ENCODE peak calls at places on chromosomes 6 and 20, in six cellular contexts. One of them, this sample, is unnamed.

GRCh38 chr6:16286151-16286522 is 47.8 kb downstream of the GMPR start:
- DNase-seq in mammary epithelial cell: no peak
- DNase-seq in H9: peak; percentile 84
- DNase-seq in IMR-90: peak; percentile 38
- DNase-seq in HCT116: peak; percentile 6
- DNase-seq in neural progenitor cell: peak; percentile 81
- DNase-seq in this sample: peak; percentile 72

GRCh38 chr6:118506071-118506638 is 41.9 kb upstream of the PLN start:
- DNase-seq in mammary epithelial cell: no peak
- DNase-seq in H9: no peak
- DNase-seq in IMR-90: peak; percentile 16
- DNase-seq in HCT116: no peak
- DNase-seq in neural progenitor cell: no peak
- DNase-seq in this sample: no peak

GRCh38 chr20:54028276-54029011 is 42.0 kb downstream of the BCAS1 start:
- DNase-seq in mammary epithelial cell: no peak
- DNase-seq in H9: no peak
- DNase-seq in IMR-90: no peak
- DNase-seq in HCT116: no peak
- DNase-seq in neural progenitor cell: no peak
- DNase-seq in this sample: no peak

GRCh38 chr20:18839507-18840247 is 26.1 kb downstream of the SCP2D1 start:
- DNase-seq in mammary epithelial cell: peak; percentile 4
- DNase-seq in H9: no peak
- DNase-seq in IMR-90: no peak
- DNase-seq in HCT116: no peak
- DNase-seq in neural progenitor cell: peak; percentile 34
- DNase-seq in this sample: no peak

GRCh38 chr6:105459884-105460283 is 57.0 kb upstream of the PREP start:
- DNase-seq in mammary epithelial cell: peak; percentile 85
- DNase-seq in H9: no peak
- DNase-seq in IMR-90: peak; percentile 35
- DNase-seq in HCT116: no peak
- DNase-seq in neural progenitor cell: no peak
- DNase-seq in this sample: no peak

GRCh38 chr20:35226775-35227681 is 538 bp downstream of the MMP24 start:
- DNase-seq in mammary epithelial cell: peak; percentile 23
- DNase-seq in H9: peak; percentile 74
- DNase-seq in IMR-90: peak; percentile 34
- DNase-seq in HCT116: no peak
- DNase-seq in neural progenitor cell: peak; percentile 90
- DNase-seq in this sample: peak; percentile 75

GRCh38 chr20:63096681-63097335 is 90.0 kb upstream of the BHLHE23 start:
- DNase-seq in mammary epithelial cell: no peak
- DNase-seq in H9: peak; percentile 13
- DNase-seq in IMR-90: no peak
- DNase-seq in HCT116: no peak
- DNase-seq in neural progenitor cell: no peak
- DNase-seq in this sample: peak; percentile 54

GRCh38 chr20:13186043-13186774 is 34.9 kb upstream of the ISM1 start:
- DNase-seq in mammary epithelial cell: no peak
- DNase-seq in H9: no peak
- DNase-seq in IMR-90: no peak
- DNase-seq in HCT116: no peak
- DNase-seq in neural progenitor cell: no peak
- DNase-seq in this sample: no peak

GRCh38 chr6:136669299-136669699 is 119.1 kb upstream of the MAP7 start:
- DNase-seq in mammary epithelial cell: peak; percentile 89
- DNase-seq in H9: no peak
- DNase-seq in IMR-90: peak; percentile 89
- DNase-seq in HCT116: no peak
- DNase-seq in neural progenitor cell: no peak
- DNase-seq in this sample: no peak

GRCh38 chr6:116070990-116071389 is 10.3 kb upstream of the FRK start:
- DNase-seq in mammary epithelial cell: no peak
- DNase-seq in H9: no peak
- DNase-seq in IMR-90: peak; percentile 21
- DNase-seq in HCT116: no peak
- DNase-seq in neural progenitor cell: no peak
- DNase-seq in this sample: no peak

GRCh38 chr6:148840256-148840655 is 93.4 kb downstream of the UST start:
- DNase-seq in mammary epithelial cell: peak; percentile 35
- DNase-seq in H9: no peak
- DNase-seq in IMR-90: no peak
- DNase-seq in HCT116: no peak
- DNase-seq in neural progenitor cell: no peak
- DNase-seq in this sample: no peak

GRCh38 chr20:3727333-3728035 is 5.0 kb upstream of the HSPA12B start:
- DNase-seq in mammary epithelial cell: peak; percentile 37
- DNase-seq in H9: no peak
- DNase-seq in IMR-90: peak; percentile 15
- DNase-seq in HCT116: no peak
- DNase-seq in neural progenitor cell: no peak
- DNase-seq in this sample: peak; percentile 16

GRCh38 chr6:44386364-44386928 is 1.1 kb upstream of the CDC5L start:
- DNase-seq in mammary epithelial cell: no peak
- DNase-seq in H9: no peak
- DNase-seq in IMR-90: no peak
- DNase-seq in HCT116: no peak
- DNase-seq in neural progenitor cell: no peak
- DNase-seq in this sample: no peak

GRCh38 chr6:78908621-78909020 is 41.3 kb downstream of the IRAK1BP1 start:
- DNase-seq in mammary epithelial cell: peak; percentile 55
- DNase-seq in H9: no peak
- DNase-seq in IMR-90: no peak
- DNase-seq in HCT116: no peak
- DNase-seq in neural progenitor cell: no peak
- DNase-seq in this sample: no peak

GRCh38 chr6:123564363-123564762 is 72.4 kb downstream of the TRDN start:
- DNase-seq in mammary epithelial cell: no peak
- DNase-seq in H9: no peak
- DNase-seq in IMR-90: no peak
- DNase-seq in HCT116: no peak
- DNase-seq in neural progenitor cell: no peak
- DNase-seq in this sample: no peak

GRCh38 chr6:102387351-102388033 is 994.0 kb downstream of the GRIK2 start:
- DNase-seq in mammary epithelial cell: peak; percentile 45
- DNase-seq in H9: no peak
- DNase-seq in IMR-90: no peak
- DNase-seq in HCT116: no peak
- DNase-seq in neural progenitor cell: no peak
- DNase-seq in this sample: no peak

GRCh38 chr6:79301290-79301689 is 66.8 kb upstream of the HMGN3 start:
- DNase-seq in mammary epithelial cell: peak; percentile 40
- DNase-seq in H9: no peak
- DNase-seq in IMR-90: no peak
- DNase-seq in HCT116: no peak
- DNase-seq in neural progenitor cell: no peak
- DNase-seq in this sample: no peak

DNA sequence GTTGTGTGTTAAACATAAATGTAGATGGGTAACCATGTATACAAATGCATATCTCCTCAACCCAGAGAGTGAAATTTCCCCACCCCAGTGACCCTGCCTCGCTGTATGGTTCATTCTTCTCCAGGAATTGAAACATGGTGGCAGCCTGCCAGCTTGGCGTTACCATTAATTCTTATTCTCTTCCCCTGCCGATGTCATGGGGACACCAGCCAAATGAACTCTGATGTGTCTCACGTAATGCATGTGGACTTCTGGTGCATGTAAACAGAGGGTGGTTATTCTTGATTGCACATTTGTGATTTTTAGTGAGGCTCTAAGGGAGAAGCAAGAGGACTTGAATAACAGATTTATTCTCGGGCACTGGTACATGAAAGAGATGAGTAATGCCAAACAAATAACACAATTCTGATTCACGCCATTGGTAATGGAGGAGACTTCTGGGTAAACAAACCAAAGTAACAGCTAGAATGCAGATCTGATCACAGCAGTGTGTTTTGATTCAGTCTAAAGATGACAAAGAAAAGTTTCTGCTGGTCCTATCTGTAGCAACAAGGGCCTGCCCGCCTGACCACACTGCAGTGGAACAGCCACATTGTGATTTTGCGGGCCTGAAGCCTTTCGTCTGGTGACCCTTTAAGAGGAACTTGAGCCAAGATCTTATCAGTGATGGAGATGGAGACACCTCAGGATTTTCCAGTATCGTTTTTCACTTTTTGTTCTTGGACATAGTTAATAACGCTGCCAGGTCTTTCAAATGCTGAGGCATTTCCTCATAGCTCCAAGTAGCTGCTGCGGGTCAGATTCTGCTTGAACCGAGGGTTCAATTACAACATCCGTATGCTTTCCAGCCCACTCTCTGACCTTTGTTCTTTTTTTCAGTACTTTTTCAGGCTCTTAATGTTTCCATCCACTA is 171.8 kb upstream of the AKAP12 start:
- DNase-seq in mammary epithelial cell: peak; percentile 91
- DNase-seq in H9: no peak
- DNase-seq in IMR-90: peak; percentile 97
- DNase-seq in HCT116: peak; percentile 98
- DNase-seq in neural progenitor cell: no peak
- DNase-seq in this sample: peak; percentile 87
- H3K4me1 ChIP-seq in mammary epithelial cell: peaks cover 23% of the 10 kb centered on the region
- H3K4me1 ChIP-seq in H9: no peaks in the 10 kb centered on the region
- H3K4me1 ChIP-seq in IMR-90: peaks cover 24% of the 10 kb centered on the region
- H3K4me1 ChIP-seq in HCT116: peaks cover 94% of the 10 kb centered on the region
- H3K4me1 ChIP-seq in neural progenitor cell: no peaks in the 10 kb centered on the region
- H3K4me1 ChIP-seq in this sample: peaks cover 8% of the 10 kb centered on the region

GRCh38 chr20:33789858-33790182 is 21.3 kb upstream of the CHMP4B start:
- DNase-seq in mammary epithelial cell: no peak
- DNase-seq in H9: no peak
- DNase-seq in IMR-90: no peak
- DNase-seq in HCT116: no peak
- DNase-seq in neural progenitor cell: no peak
- DNase-seq in this sample: no peak
- H3K9ac ChIP-seq in mammary epithelial cell: no peak overlapping the region
- H3K9ac ChIP-seq in H9: no peak overlapping the region
- H3K9ac ChIP-seq in IMR-90: no peak overlapping the region
- H3K9ac ChIP-seq in HCT116: peak overlapping the region; percentile 65
- H3K9ac ChIP-seq in neural progenitor cell: no peak overlapping the region
- H3K9ac ChIP-seq in this sample: no peak overlapping the region

GRCh38 chr6:144912474-144912873 is 627.3 kb downstream of the UTRN start:
- DNase-seq in mammary epithelial cell: peak; percentile 44
- DNase-seq in H9: no peak
- DNase-seq in IMR-90: peak; percentile 90
- DNase-seq in HCT116: no peak
- DNase-seq in neural progenitor cell: no peak
- DNase-seq in this sample: no peak
- TF ChIP-seq CTCF in mammary epithelial cell: no peak
- TF ChIP-seq CTCF in H9: no peak
- TF ChIP-seq CTCF in IMR-90: peak; percentile 21
- TF ChIP-seq CTCF in HCT116: peak; percentile 14
- TF ChIP-seq CTCF in neural progenitor cell: no peak
- TF ChIP-seq CTCF in this sample: no peak

GRCh38 chr6:92828786-92829185 is 590.6 kb downstream of the EPHA7 start:
- DNase-seq in mammary epithelial cell: no peak
- DNase-seq in H9: no peak
- DNase-seq in IMR-90: no peak
- DNase-seq in HCT116: no peak
- DNase-seq in neural progenitor cell: no peak
- DNase-seq in this sample: no peak
- H3K4me1 ChIP-seq in mammary epithelial cell: no peaks in the 10 kb centered on the region
- H3K4me1 ChIP-seq in H9: no peaks in the 10 kb centered on the region
- H3K4me1 ChIP-seq in IMR-90: no peaks in the 10 kb centered on the region
- H3K4me1 ChIP-seq in HCT116: no peaks in the 10 kb centered on the region
- H3K4me1 ChIP-seq in neural progenitor cell: no peaks in the 10 kb centered on the region
- H3K4me1 ChIP-seq in this sample: no peaks in the 10 kb centered on the region

GRCh38 chr6:9485992-9486391 is 928.9 kb downstream of the TFAP2A start:
- DNase-seq in mammary epithelial cell: no peak
- DNase-seq in H9: no peak
- DNase-seq in IMR-90: no peak
- DNase-seq in HCT116: no peak
- DNase-seq in neural progenitor cell: no peak
- DNase-seq in this sample: no peak

GRCh38 chr6:9484686-9485085 is 930.2 kb downstream of the TFAP2A start:
- DNase-seq in mammary epithelial cell: no peak
- DNase-seq in H9: no peak
- DNase-seq in IMR-90: peak; percentile 19
- DNase-seq in HCT116: no peak
- DNase-seq in neural progenitor cell: no peak
- DNase-seq in this sample: no peak

GRCh38 chr6:9484091-9484490 is 930.8 kb downstream of the TFAP2A start:
- DNase-seq in mammary epithelial cell: no peak
- DNase-seq in H9: no peak
- DNase-seq in IMR-90: no peak
- DNase-seq in HCT116: no peak
- DNase-seq in neural progenitor cell: no peak
- DNase-seq in this sample: no peak

GRCh38 chr6:9481292-9482029 is 933.4 kb downstream of the TFAP2A start:
- DNase-seq in mammary epithelial cell: no peak
- DNase-seq in H9: no peak
- DNase-seq in IMR-90: peak; percentile 79
- DNase-seq in HCT116: peak; percentile 50
- DNase-seq in neural progenitor cell: no peak
- DNase-seq in this sample: no peak

GRCh38 chr6:9482030-9482731 is 932.7 kb downstream of the TFAP2A start:
- DNase-seq in mammary epithelial cell: peak; percentile 90
- DNase-seq in H9: no peak
- DNase-seq in IMR-90: peak; percentile 96
- DNase-seq in HCT116: peak; percentile 78
- DNase-seq in neural progenitor cell: no peak
- DNase-seq in this sample: no peak
- H3K9ac ChIP-seq in mammary epithelial cell: no peak overlapping the region
- H3K9ac ChIP-seq in H9: no peak overlapping the region
- H3K9ac ChIP-seq in IMR-90: no peak overlapping the region
- H3K9ac ChIP-seq in HCT116: no peak overlapping the region
- H3K9ac ChIP-seq in neural progenitor cell: no peak overlapping the region
- H3K9ac ChIP-seq in this sample: no peak overlapping the region

DNA sequence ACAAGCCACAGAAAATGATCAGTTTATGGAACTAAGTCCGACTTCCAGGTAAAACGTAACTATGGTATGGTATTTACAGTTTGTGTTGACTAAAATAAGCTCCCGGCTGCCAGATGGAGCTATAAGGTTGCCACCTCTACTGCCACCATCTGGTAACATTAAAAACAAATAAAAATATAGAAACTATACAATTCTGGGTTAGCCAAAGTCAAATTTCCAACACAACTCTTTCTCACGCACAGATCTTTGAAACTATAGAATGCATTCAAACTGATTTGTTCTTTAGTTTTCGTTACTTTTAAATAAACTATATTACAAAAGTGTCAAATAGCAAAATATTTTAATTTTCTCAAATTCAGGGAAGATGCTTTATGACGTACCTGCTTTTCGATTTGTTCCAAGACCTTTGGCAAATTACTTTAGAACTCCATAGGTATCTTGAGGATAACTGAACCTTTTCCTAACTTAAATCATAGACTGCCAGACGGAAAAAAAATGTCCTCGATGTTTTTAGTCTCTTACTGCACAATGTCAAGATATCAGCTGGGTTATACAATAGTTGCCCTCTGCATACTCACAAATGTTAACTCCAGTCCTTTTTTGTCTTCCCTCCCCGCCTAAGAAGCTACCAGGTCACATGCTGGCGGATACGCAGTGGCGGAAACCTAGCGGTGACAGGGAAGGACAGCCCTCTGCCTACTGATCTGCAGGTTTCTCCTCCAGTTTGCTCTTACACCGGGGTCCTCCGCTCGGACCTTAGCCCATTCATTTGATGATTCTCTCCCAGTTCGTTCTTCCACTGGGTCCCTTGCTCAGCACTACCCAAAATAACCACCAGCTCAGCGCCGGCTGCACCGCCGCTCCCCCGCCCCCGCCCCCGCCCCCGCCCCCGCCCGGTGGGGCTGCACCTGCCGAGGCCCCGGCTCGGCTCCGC is 888 bp downstream of the SLC17A5 start:
- DNase-seq in mammary epithelial cell: peak; percentile 59
- DNase-seq in H9: peak; percentile 82
- DNase-seq in IMR-90: peak; percentile 41
- DNase-seq in HCT116: peak; percentile 52
- DNase-seq in neural progenitor cell: peak; percentile 79
- DNase-seq in this sample: peak; percentile 81
- TF ChIP-seq CTCF in mammary epithelial cell: peak; percentile 26
- TF ChIP-seq CTCF in H9: peak; percentile 55
- TF ChIP-seq CTCF in IMR-90: peak; percentile 50
- TF ChIP-seq CTCF in HCT116: peak; percentile 23
- TF ChIP-seq CTCF in neural progenitor cell: peak; percentile 36
- TF ChIP-seq CTCF in this sample: peak; percentile 29

This sample was measured in kidney.